ENCODE peak calls at places on chromosomes 6 and 20, in nine cellular contexts. F, E, R, C, Q, P, T, V and W are unnamed samples.

GRCh38 chr6:21595265-21595950 is 1.9 kb downstream of the SOX4 start:
- DNase-seq in R (peak; percentile 23), E (no peak), V (peak; percentile 60), C (peak; percentile 36), T (peak; percentile 49), P (no peak), F (peak; percentile 73), Q (peak; percentile 14), W (peak; percentile 43)

GRCh38 chr20:25738198-25738597 is 41.5 kb upstream of the ZNF337 start:
- DNase-seq in F (no peak), E (no peak), Q (peak; percentile 31), C (no peak), P (no peak), V (no peak), R (no peak), T (no peak), W (no peak)

GRCh38 chr6:107713214-107713962 is 110.7 kb downstream of the SCML4 start:
- DNase-seq in C (no peak), P (no peak), E (no peak), T (no peak), R (no peak), Q (no peak), F (no peak), V (no peak), W (peak; percentile 23)

GRCh38 chr6:66558189-66558588 is 851.2 kb upstream of the EYS start:
- DNase-seq in F (no peak), E (no peak), C (no peak), Q (no peak), V (no peak), R (no peak), T (no peak), P (no peak), W (no peak)

GRCh38 chr20:17227199-17227535 is 327 bp downstream of the PCSK2 start:
- DNase-seq in E (no peak), P (no peak), C (no peak), R (no peak), T (no peak), Q (no peak), F (no peak), V (no peak), W (no peak)

GRCh38 chr20:38617011-38617829 is 15.6 kb downstream of the ARHGAP40 start:
- DNase-seq in F (no peak), T (no peak), P (no peak), E (no peak), C (no peak), R (no peak), V (no peak), Q (no peak), W (peak; percentile 64)

GRCh38 chr20:31706607-31707257 is 15.9 kb downstream of the BCL2L1 start:
- DNase-seq in T (no peak), C (no peak), Q (no peak), R (no peak), E (no peak), F (no peak), V (no peak), P (no peak), W (no peak)

GRCh38 chr6:40477246-40478126 is 109.7 kb downstream of the LRFN2 start:
- DNase-seq in F (no peak), T (no peak), V (no peak), P (no peak), Q (no peak), R (peak; percentile 38), C (no peak), E (no peak), W (no peak)

GRCh38 chr6:35008858-35009257 is 119.8 kb downstream of the ANKS1A start:
- DNase-seq in R (no peak), V (no peak), Q (no peak), C (no peak), P (no peak), F (no peak), T (no peak), E (no peak), W (no peak)

GRCh38 chr6:164195605-164196004 is 781.1 kb downstream of the QKI start:
- DNase-seq in V (no peak), R (no peak), T (no peak), E (no peak), Q (peak; percentile 18), F (no peak), C (no peak), P (no peak), W (no peak)

GRCh38 chr6:156258981-156259380 is 518.2 kb upstream of the ARID1B start:
- DNase-seq in R (no peak), F (no peak), C (no peak), P (no peak), Q (no peak), V (no peak), T (no peak), E (no peak), W (no peak)

GRCh38 chr20:1041845-1042390 is 39.8 kb upstream of the RSPO4 start:
- DNase-seq in V (no peak), E (no peak), Q (no peak), C (no peak), F (no peak), P (no peak), R (no peak), T (no peak), W (no peak)

GRCh38 chr6:52263709-52264320 is 19.5 kb upstream of the IL17F start:
- DNase-seq in V (peak; percentile 64), C (peak; percentile 32), R (peak; percentile 68), Q (peak; percentile 72), F (peak; percentile 71), E (no peak), T (peak; percentile 69), P (peak; percentile 54), W (peak; percentile 81)

GRCh38 chr20:43766395-43766794 is 39.6 kb upstream of the GTSF1L start:
- DNase-seq in Q (no peak), C (no peak), P (no peak), R (peak; percentile 95), E (peak; percentile 65), T (no peak), F (peak; percentile 74), V (no peak), W (no peak)

GRCh38 chr6:143288923-143289322 is 161.6 kb downstream of the ADAT2 start:
- DNase-seq in P (no peak), F (no peak), Q (no peak), C (no peak), R (no peak), V (no peak), E (no peak), T (no peak), W (no peak)